ENCODE peak calls at places on chromosome 20, in nine cellular contexts. M is HCT116, B is H54, W is Peyer's patch, P is A549, K is lower leg skin, V is spleen, O is heart left ventricle, X is right lobe of liver. Y is an unnamed sample.

GRCh38 chr20:44990425-44990824 is 24.1 kb downstream of the STK4 start:
- DNase-seq in P (no peak), K (no peak), O (no peak), V (no peak), M (no peak), X (no peak), B (no peak), W (peak), Y (no peak)

GRCh38 chr20:54340667-54341081 is 132.8 kb downstream of the PFDN4 start:
- DNase-seq in X (no peak), W (no peak), B (no peak), P (no peak), V (no peak), O (no peak), M (no peak), K (no peak), Y (no peak)

GRCh38 chr20:45293041-45294002 is 13.3 kb upstream of the RBPJL start:
- DNase-seq in M (peak), V (peak), P (peak), B (peak), K (peak), X (peak), W (peak), O (peak), Y (peak)

GRCh38 chr20:62267543-62267942 is 29.2 kb downstream of the OSBPL2 start:
- DNase-seq in O (peak), V (no peak), K (no peak), P (no peak), W (no peak), B (no peak), M (no peak), X (no peak), Y (no peak)

GRCh38 chr20:18995455-18995854 is 181.9 kb downstream of the SCP2D1 start:
- DNase-seq in O (no peak), V (no peak), X (no peak), W (no peak), B (no peak), P (no peak), K (no peak), M (no peak), Y (no peak)

GRCh38 chr20:13703265-13703664 is 64.5 kb upstream of the TASP1 start:
- DNase-seq in W (no peak), P (no peak), K (no peak), M (no peak), X (no peak), O (no peak), V (no peak), B (no peak), Y (no peak)

GRCh38 chr20:41359541-41360011 is 7.0 kb downstream of the EMILIN3 start:
- DNase-seq in V (no peak), W (no peak), O (peak), B (no peak), X (no peak), K (no peak), P (no peak), M (no peak), Y (no peak)

GRCh38 chr20:9344080-9344920 is 170.1 kb upstream of the LAMP5 start:
- DNase-seq in M (no peak), K (no peak), O (peak), X (no peak), P (no peak), B (no peak), V (no peak), W (no peak), Y (no peak)

GRCh38 chr20:45257711-45258110 is 3.3 kb upstream of the SLPI start:
- DNase-seq in O (no peak), M (no peak), W (no peak), V (no peak), K (no peak), P (no peak), X (no peak), B (no peak), Y (no peak)

GRCh38 chr20:41137412-41138216 is at the start of gene PLCG1:
- DNase-seq in W (peak), O (peak), P (peak), V (peak), M (no peak), X (peak), K (peak), B (peak), Y (peak)

GRCh38 chr20:64050261-64051032 is 1.0 kb upstream of the SOX18 start:
- DNase-seq in O (peak), W (no peak), B (no peak), P (no peak), M (no peak), K (no peak), X (no peak), V (no peak), Y (no peak)

GRCh38 chr20:23047001-23047737 is 2.3 kb downstream of the THBD start:
- DNase-seq in K (no peak), W (no peak), V (no peak), X (no peak), P (no peak), M (no peak), O (no peak), B (no peak), Y (no peak)

GRCh38 chr20:38723982-38724602 is at the start of gene SLC32A1:
- DNase-seq in V (no peak), W (no peak), P (no peak), B (no peak), O (no peak), X (no peak), M (no peak), K (no peak), Y (no peak)

GRCh38 chr20:51667002-51667408 is 101.2 kb downstream of the ATP9A start:
- DNase-seq in V (peak), P (no peak), W (no peak), M (no peak), O (no peak), X (no peak), B (no peak), K (no peak), Y (no peak)

GRCh38 chr20:845226-845868 is 11.8 kb downstream of the FAM110A start:
- DNase-seq in O (no peak), M (no peak), X (no peak), P (no peak), V (peak), B (no peak), W (no peak), K (no peak), Y (peak)

GRCh38 chr20:40502431-40502992 is 186.5 kb downstream of the MAFB start:
- DNase-seq in M (no peak), W (no peak), X (peak), P (no peak), V (no peak), B (no peak), O (no peak), K (no peak), Y (no peak)

GRCh38 chr20:33689973-33690372 is 3.8 kb upstream of the E2F1 start:
- DNase-seq in V (no peak), K (no peak), O (no peak), M (no peak), W (no peak), P (no peak), X (no peak), B (no peak), Y (peak)

GRCh38 chr20:51760905-51761544 is 7.2 kb downstream of the ATP9A start:
- DNase-seq in B (peak), O (no peak), P (peak), V (no peak), K (no peak), X (no peak), W (no peak), M (no peak), Y (no peak)

GRCh38 chr20:62120990-62121775 is 1.1 kb upstream of the LSM14B start:
- DNase-seq in M (peak), X (no peak), V (no peak), W (no peak), K (peak), B (peak), O (no peak), P (peak), Y (peak)

GRCh38 chr20:54476336-54476928 is 1.0 kb downstream of the DOK5 start:
- DNase-seq in K (no peak), B (no peak), O (no peak), V (no peak), W (no peak), X (no peak), M (no peak), P (no peak), Y (no peak)

GRCh38 chr20:23141016-23141415 is 54.9 kb upstream of the CD93 start:
- DNase-seq in W (no peak), K (no peak), B (no peak), M (no peak), P (no peak), X (no peak), V (no peak), O (peak), Y (no peak)

GRCh38 chr20:52983726-52984450 is 11.7 kb downstream of the TSHZ2 start:
- DNase-seq in W (no peak), M (no peak), V (no peak), O (no peak), X (no peak), B (no peak), P (no peak), K (no peak), Y (no peak)

GRCh38 chr20:62721511-62722197 is 13.0 kb downstream of the NTSR1 start:
- DNase-seq in K (no peak), P (no peak), B (no peak), X (no peak), O (no peak), V (no peak), M (no peak), W (no peak), Y (no peak)

GRCh38 chr20:24462461-24463010 is 6.9 kb upstream of the SYNDIG1 start:
- DNase-seq in W (no peak), X (no peak), P (no peak), K (no peak), V (no peak), O (no peak), B (no peak), M (no peak), Y (no peak)

GRCh38 chr20:62640870-62641748 is 1.2 kb upstream of the SLCO4A1 start:
- DNase-seq in M (no peak), W (no peak), K (no peak), P (no peak), X (no peak), V (peak), B (no peak), O (no peak), Y (no peak)

GRCh38 chr20:8461186-8461585 is 329.1 kb downstream of the PLCB1 start:
- DNase-seq in M (no peak), O (no peak), K (no peak), V (no peak), P (no peak), W (no peak), X (no peak), B (no peak), Y (no peak)

GRCh38 chr20:15702161-15702560 is 871.1 kb downstream of the KIF16B start:
- DNase-seq in K (no peak), M (no peak), B (no peak), W (no peak), P (no peak), V (no peak), X (no peak), O (no peak), Y (no peak)

GRCh38 chr20:63567382-63568169 is 6.5 kb downstream of the HELZ2 start:
- DNase-seq in P (no peak), V (peak), O (peak), M (no peak), B (no peak), W (peak), K (no peak), X (no peak), Y (no peak)

GRCh38 chr20:24443436-24443835 is 26.0 kb upstream of the SYNDIG1 start:
- DNase-seq in V (no peak), O (no peak), M (no peak), W (no peak), P (no peak), X (no peak), K (peak), B (no peak), Y (no peak)

GRCh38 chr20:39607124-39607523 is 645.0 kb downstream of the DHX35 start:
- DNase-seq in V (no peak), P (no peak), O (no peak), X (no peak), B (no peak), M (no peak), K (no peak), W (no peak), Y (no peak)

GRCh38 chr20:23069073-23069472 is 17.1 kb downstream of the CD93 start:
- DNase-seq in O (no peak), W (no peak), P (no peak), M (no peak), B (no peak), V (no peak), K (no peak), X (no peak), Y (no peak)

GRCh38 chr20:16576219-16576618 is 3.0 kb upstream of the KIF16B start:
- DNase-seq in K (no peak), X (no peak), P (peak), M (no peak), W (no peak), V (no peak), B (no peak), O (no peak), Y (peak)

GRCh38 chr20:58173091-58173490 is 55.4 kb downstream of the ANKRD60 start:
- DNase-seq in P (no peak), X (no peak), B (no peak), V (no peak), M (no peak), K (no peak), W (no peak), O (no peak), Y (no peak)

GRCh38 chr20:20549267-20549612 is 163.2 kb downstream of the RALGAPA2 start:
- DNase-seq in B (no peak), P (no peak), X (no peak), O (no peak), M (no peak), W (no peak), V (no peak), K (no peak), Y (peak)

GRCh38 chr20:43689165-43689564 is 22.3 kb downstream of the MYBL2 start:
- DNase-seq in K (no peak), V (no peak), W (no peak), X (no peak), O (no peak), P (no peak), M (no peak), B (no peak), Y (no peak)

GRCh38 chr20:35151739-35152138 is 4.6 kb upstream of the EDEM2 start:
- DNase-seq in V (no peak), X (no peak), M (no peak), P (no peak), O (no peak), B (no peak), K (peak), W (no peak), Y (no peak)

GRCh38 chr20:5445611-5446010 is 128.9 kb upstream of the PROKR2 start:
- DNase-seq in O (no peak), B (no peak), X (no peak), M (no peak), V (no peak), K (no peak), W (no peak), P (no peak), Y (no peak)

GRCh38 chr20:46512943-46513844 is at the start of gene ZNF334:
- DNase-seq in V (peak), O (peak), X (peak), W (no peak), K (peak), M (no peak), B (no peak), P (no peak), Y (no peak)

GRCh38 chr20:53581444-53582311 is 12.0 kb downstream of the ZNF217 start:
- DNase-seq in B (no peak), P (no peak), O (peak), X (no peak), M (no peak), V (peak), K (peak), W (peak), Y (no peak)

GRCh38 chr20:47973519-47974233 is 188.4 kb upstream of the SULF2 start:
- DNase-seq in V (peak), W (no peak), K (no peak), P (no peak), O (peak), X (no peak), B (no peak), M (no peak), Y (no peak)

DNA sequence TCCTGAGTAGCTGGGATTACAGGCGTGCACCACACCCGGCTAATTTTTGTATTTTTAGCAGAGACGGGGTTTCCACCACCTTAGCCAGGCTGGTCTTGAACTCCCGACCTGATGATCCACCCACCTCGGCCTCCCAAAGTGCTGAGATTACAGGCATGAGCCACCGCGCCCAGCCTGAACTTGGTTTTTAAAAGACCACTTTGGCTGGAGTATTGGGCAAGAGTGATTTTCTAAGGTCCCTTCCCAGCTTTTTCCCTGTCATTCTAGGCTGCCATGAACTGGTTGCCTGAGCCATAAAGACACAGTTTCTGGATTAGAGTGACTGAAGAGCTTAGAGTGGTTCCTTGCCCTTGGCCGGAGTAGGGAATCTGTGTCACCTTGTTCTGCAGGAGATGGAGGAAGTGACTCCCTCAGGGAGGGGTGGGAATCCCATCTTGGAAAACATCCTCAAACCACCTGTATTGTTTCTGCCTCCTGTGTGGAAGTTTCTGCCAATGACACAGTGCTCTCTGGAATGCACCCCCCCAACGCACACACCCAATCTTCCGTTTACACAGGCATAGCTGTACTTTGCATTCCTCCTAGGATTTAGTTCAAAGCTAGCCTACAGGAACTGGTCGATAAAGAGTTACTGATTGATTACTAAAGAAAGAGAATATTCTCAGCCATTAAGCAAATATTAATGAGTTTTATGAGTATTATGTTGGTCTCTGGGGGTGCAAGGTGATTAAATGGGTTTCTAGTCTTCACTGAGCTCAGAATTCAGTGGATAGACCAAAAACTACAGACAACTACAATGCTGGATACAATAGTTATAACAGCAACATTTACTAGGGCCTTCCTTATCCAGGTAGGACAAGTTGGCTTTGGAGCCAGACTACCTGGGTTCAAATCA is 18.2 kb downstream of the BCL2L1 start:
- DNase-seq in V (no peak), B (peak), P (peak), K (no peak), X (peak), W (no peak), O (peak), M (peak), Y (no peak)
- TF ChIP-seq POLR2A in V (no peak), B (no peak), P (no peak), K (no peak), X (no peak), W (no peak), O (peak), M (no peak), Y (no peak)

DNA sequence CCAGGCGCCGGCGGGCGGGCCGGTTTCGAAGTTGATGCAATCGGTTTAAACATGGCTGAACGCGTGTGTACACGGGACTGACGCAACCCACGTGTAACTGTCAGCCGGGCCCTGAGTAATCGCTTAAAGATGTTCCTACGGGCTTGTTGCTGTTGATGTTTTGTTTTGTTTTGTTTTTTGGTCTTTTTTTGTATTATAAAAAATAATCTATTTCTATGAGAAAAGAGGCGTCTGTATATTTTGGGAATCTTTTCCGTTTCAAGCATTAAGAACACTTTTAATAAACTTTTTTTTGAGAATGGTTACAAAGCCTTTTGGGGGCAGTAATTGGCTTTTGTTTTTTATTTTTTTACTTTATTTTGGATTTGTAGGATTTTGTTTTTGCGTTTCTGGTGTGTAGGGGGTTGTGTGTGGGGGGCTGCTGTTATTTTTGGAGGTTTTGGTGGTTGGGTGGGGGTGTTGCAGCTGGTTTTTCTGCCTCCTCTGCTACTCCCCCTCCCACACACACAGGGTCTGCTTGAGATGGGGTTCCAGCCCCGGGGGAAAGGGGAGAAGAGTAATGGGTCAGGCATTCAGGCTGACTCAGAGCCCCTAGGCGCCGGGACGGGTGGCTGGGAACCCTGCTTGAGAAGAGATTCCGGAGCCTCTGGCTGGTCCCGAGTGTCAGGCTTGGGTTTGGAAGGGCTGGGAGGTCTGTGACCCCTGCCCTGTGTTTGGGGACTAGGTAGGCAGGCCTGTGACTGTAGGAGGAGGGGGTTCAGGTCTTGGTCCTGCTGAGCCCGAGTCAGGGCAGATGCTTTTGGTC is 1.9 kb downstream of the CEBPB start:
- DNase-seq in W (peak), M (peak), X (peak), K (peak), V (peak), P (peak), O (peak), B (peak), Y (peak)
- TF ChIP-seq POLR2A in W (peak), M (no peak), X (no peak), K (no peak), V (no peak), P (no peak), O (no peak), B (peak), Y (peak)

GRCh38 chr20:56392282-56393132 is at the start of gene CSTF1:
- DNase-seq in W (peak), M (peak), K (peak), P (peak), O (peak), X (peak), V (peak), B (peak), Y (peak)
- TF ChIP-seq POLR2A in W (peak), M (peak), K (no peak), P (peak), O (peak), X (no peak), V (no peak), B (peak), Y (peak)

GRCh38 chr20:32052792-32053362 is 835 bp downstream of the HCK start:
- DNase-seq in X (peak), V (peak), K (peak), O (peak), W (peak), B (no peak), P (no peak), M (no peak), Y (no peak)
- TF ChIP-seq POLR2A in X (no peak), V (peak), K (no peak), O (no peak), W (no peak), B (no peak), P (no peak), M (no peak), Y (no peak)

DNA sequence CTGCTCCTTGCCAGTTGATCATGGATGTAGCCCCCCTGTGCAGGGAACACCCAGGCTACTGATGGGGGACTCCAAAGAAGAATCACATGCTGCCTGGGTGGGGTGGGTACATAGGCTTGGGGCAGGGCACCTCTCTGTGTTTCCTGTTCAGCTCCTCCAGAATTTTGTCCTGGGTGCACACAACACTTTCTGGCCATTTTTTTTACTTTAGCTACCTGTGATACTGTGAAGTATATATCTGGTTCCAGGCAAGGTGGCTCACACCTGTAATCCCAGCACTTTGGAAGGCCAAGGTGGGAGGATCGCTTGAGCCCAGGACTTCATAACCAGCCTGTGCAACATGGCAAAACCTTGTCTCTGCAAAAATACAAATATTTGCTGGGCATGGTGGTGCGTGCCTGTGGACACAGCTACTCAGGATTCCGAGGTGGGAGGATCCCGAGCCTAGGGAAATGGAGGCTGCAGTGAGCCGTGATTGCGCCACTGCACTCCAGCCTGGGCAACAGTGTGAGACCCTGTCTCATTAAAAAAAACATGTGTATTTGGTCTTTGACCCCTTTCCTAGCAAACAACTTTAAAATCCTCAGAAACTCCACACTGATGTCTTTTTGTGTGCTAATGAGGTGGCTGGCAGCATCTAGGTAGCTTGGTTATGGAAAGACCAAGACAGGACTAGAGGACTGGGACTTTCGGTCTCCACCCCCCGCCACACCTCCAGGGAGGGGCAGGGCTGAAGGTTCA is 14.1 kb downstream of the SLC4A11 start:
- DNase-seq in P (no peak), W (no peak), V (no peak), B (no peak), M (no peak), X (no peak), K (no peak), O (no peak), Y (no peak)
- TF ChIP-seq POLR2A in P (no peak), W (no peak), V (no peak), B (no peak), M (no peak), X (no peak), K (no peak), O (no peak), Y (no peak)

Y was measured in erythroblast.